ENCODE peak calls at places on chromosomes 16 and 17, in eight cellular contexts. F, T, S, D, B, O, G and U are unnamed samples.

GRCh38 chr16:10754941-10755340 is 11.3 kb downstream of the NUBP1 start:
- DNase-seq in F (no peak), T (peak), S (no peak), D (peak), B (no peak), O (no peak), G (no peak), U (no peak)

GRCh38 chr16:88491001-88491559 is 38.0 kb downstream of the ZFPM1 start:
- DNase-seq in F (no peak), T (no peak), S (no peak), D (no peak), B (no peak), O (no peak), G (no peak), U (no peak)

GRCh38 chr17:74417178-74418045 is 14.5 kb upstream of the GPRC5C start:
- DNase-seq in F (peak), T (no peak), S (no peak), D (peak), B (peak), O (peak), G (no peak), U (no peak)

GRCh38 chr17:62051053-62051452 is 14.0 kb downstream of the MED13 start:
- DNase-seq in F (no peak), T (no peak), S (no peak), D (peak), B (no peak), O (no peak), G (no peak), U (no peak)

GRCh38 chr17:40323731-40324650 is 15.0 kb downstream of the RARA start:
- DNase-seq in F (no peak), T (peak), S (no peak), D (no peak), B (no peak), O (no peak), G (peak), U (peak)

GRCh38 chr17:21275579-21276339 is 8.8 kb upstream of the MAP2K3 start:
- DNase-seq in F (peak), T (peak), S (no peak), D (peak), B (peak), O (peak), G (peak), U (peak)

GRCh38 chr16:22813223-22813945 is 578 bp upstream of the HS3ST2 start:
- DNase-seq in F (peak), T (peak), S (no peak), D (peak), B (peak), O (peak), G (no peak), U (no peak)

GRCh38 chr16:62010186-62010585 is 26.1 kb downstream of the CDH8 start:
- DNase-seq in F (no peak), T (no peak), S (no peak), D (no peak), B (no peak), O (no peak), G (no peak), U (no peak)

GRCh38 chr17:4948997-4949320 is 629 bp upstream of the PFN1 start:
- DNase-seq in F (peak), T (peak), S (peak), D (no peak), B (peak), O (peak), G (peak), U (peak)

GRCh38 chr17:15436399-15437369 is 30.7 kb downstream of the CDRT4 start:
- DNase-seq in F (no peak), T (peak), S (no peak), D (peak), B (no peak), O (no peak), G (peak), U (no peak)

GRCh38 chr17:39094607-39095308 is 56.7 kb downstream of the PLXDC1 start:
- DNase-seq in F (no peak), T (no peak), S (no peak), D (no peak), B (peak), O (no peak), G (no peak), U (no peak)

GRCh38 chr17:7394452-7395191 is at the start of gene PLSCR3:
- DNase-seq in F (peak), T (peak), S (peak), D (peak), B (peak), O (peak), G (peak), U (peak)

GRCh38 chr16:1074379-1074649 is 1.8 kb downstream of the SSTR5 start:
- DNase-seq in F (no peak), T (no peak), S (no peak), D (no peak), B (no peak), O (no peak), G (no peak), U (no peak)

GRCh38 chr16:1072526-1073261 is at the start of gene SSTR5:
- DNase-seq in F (no peak), T (no peak), S (no peak), D (no peak), B (no peak), O (no peak), G (no peak), U (no peak)

GRCh38 chr16:1073262-1073558 is 663 bp downstream of the SSTR5 start:
- DNase-seq in F (no peak), T (no peak), S (no peak), D (no peak), B (no peak), O (no peak), G (no peak), U (no peak)

GRCh38 chr16:1075546-1075945 is 3.0 kb downstream of the SSTR5 start:
- DNase-seq in F (no peak), T (no peak), S (no peak), D (no peak), B (no peak), O (no peak), G (no peak), U (no peak)

GRCh38 chr16:1073566-1074378 is 1.2 kb downstream of the SSTR5 start:
- DNase-seq in F (no peak), T (no peak), S (no peak), D (no peak), B (no peak), O (no peak), G (no peak), U (no peak)
- TF ChIP-seq CTCF in F (peak), T (no peak), S (peak), D (no peak), B (no peak), O (no peak), G (no peak), U (no peak)

GRCh38 chr16:1538804-1539520 is 5.5 kb downstream of the TMEM204 start:
- DNase-seq in F (no peak), T (no peak), S (no peak), D (no peak), B (peak), O (no peak), G (peak), U (no peak)
- TF ChIP-seq CTCF in F (no peak), T (no peak), S (no peak), D (no peak), B (peak), O (peak), G (no peak), U (no peak)

GRCh38 chr16:81445143-81445922 is 725 bp downstream of the CMIP start:
- DNase-seq in F (peak), T (no peak), S (no peak), D (peak), B (peak), O (peak), G (peak), U (peak)
- TF ChIP-seq CTCF in F (no peak), T (no peak), S (peak), D (no peak), B (peak), O (peak), G (peak), U (no peak)

GRCh38 chr16:72467157-72467759 is 295.3 kb upstream of the PMFBP1 start:
- DNase-seq in F (no peak), T (peak), S (peak), D (peak), B (peak), O (peak), G (no peak), U (no peak)
- TF ChIP-seq CTCF in F (peak), T (peak), S (peak), D (peak), B (peak), O (peak), G (no peak), U (no peak)

DNA sequence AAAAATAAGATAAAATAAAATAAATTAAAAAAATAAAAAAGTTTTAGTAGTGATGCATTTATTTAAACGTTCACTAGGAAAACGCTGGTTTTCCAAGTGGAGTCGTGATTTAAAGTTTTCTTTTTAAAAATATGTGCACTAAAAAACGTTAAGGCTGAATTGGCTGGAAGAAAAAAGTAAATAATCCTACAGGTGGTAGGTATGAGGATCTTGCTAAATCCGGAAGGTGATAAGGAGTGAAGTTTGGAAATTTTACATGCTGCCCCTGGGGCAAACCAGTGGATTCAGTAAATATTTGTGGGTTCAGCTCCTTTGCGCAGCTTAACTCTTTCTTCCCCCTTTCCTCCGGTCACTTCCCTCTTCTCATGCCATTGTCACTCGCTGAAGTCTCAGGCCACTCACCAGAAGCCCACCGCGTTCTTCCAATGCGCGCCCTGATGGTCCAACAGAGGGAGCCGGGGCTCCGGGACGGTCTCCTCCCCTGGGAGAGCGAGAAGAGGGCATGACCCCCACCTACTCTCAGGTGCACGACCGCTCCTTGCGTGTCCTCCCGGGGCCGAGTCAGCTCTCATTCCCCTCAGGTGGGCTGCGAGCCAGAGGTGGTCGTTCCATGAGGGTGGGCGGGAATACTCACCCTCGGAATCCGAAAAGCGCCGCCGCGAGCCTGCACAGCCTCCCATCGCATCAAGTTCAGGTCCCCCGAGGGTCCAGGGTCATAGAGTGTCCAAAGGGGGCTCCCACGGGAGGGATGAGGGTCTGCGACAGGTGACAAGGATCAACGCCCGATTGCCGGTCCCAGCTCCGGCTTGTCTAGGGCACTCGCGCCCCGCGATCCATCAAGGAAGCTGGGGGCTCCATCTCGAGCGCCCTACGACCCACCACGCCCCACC is 549 bp downstream of the CLN3 start:
- DNase-seq in F (peak), T (peak), S (no peak), D (peak), B (peak), O (no peak), G (no peak), U (no peak)
- TF ChIP-seq CTCF in F (no peak), T (peak), S (peak), D (peak), B (no peak), O (peak), G (peak), U (no peak)

DNA sequence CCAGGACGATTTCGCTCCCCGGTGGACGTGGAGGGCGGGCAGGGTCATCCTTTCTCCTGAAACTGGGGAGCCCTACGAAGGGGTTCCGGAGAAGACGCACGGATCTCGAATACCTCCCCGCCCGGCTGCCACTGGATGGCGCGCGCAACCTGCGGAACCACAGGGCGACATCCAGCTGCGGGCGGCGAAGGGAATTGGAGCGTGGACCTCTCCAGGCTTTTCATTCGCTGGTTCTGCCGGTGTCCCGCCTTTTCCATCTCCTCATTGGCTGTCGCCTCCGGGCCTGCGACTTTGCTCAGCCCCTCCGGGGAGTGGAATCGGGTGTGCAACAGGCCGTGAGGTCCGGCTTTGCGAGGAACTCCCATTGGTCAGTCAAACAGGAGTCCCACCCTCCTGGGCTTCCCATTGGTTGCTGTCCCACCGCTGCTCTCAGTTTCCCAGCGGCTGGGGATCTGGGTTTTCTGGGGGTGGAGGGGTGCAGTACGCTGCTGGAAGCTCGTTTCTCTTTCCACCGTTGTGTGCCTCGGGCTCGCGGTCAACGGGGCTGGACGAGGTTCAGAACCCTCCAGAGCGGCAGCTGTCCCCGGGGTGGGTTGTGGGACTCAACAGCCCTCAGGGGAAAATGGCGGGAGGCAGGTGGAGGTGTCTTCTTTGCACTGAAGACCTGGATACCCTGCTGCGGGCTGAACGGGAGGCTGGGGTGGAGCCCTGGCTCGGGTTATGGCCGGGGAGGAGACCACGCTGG is 14.5 kb downstream of the OR1D5 start:
- DNase-seq in F (peak), T (peak), S (peak), D (peak), B (peak), O (peak), G (peak), U (peak)
- TF ChIP-seq CTCF in F (peak), T (peak), S (peak), D (peak), B (peak), O (peak), G (peak), U (no peak)

DNA sequence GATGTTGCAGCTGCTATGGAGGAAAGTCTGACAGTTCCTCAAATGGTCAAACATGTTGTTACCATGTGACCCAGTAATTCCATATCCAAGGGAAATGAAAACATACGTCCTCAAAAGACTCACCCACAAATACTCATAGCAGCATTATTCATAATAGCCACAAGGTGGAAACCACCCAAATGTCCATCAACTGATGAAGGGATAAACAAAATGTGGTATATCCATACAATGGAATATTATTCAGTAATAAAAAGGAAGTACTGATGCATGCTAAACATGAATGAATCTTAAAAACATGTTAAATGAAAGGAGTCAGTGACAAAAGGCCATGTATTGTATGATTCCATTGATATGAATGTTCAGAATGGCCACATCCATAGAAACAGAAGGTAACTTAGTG is 140.3 kb downstream of the PITPNC1 start:
- DNase-seq in F (no peak), T (no peak), S (no peak), D (no peak), B (no peak), O (no peak), G (no peak), U (no peak)
- TF ChIP-seq CTCF in F (no peak), T (no peak), S (no peak), D (no peak), B (no peak), O (no peak), G (no peak), U (no peak)

GRCh38 chr16:66908762-66909559 is 9.7 kb downstream of the CDH16 start:
- DNase-seq in F (no peak), T (no peak), S (no peak), D (no peak), B (no peak), O (no peak), G (no peak), U (no peak)

GRCh38 chr16:66911801-66912200 is 6.9 kb downstream of the CDH16 start:
- DNase-seq in F (no peak), T (no peak), S (no peak), D (no peak), B (no peak), O (no peak), G (no peak), U (no peak)

GRCh38 chr16:66908116-66908515 is 10.6 kb downstream of the CDH16 start:
- DNase-seq in F (no peak), T (no peak), S (no peak), D (no peak), B (no peak), O (no peak), G (no peak), U (no peak)

GRCh38 chr16:66911112-66911511 is 7.6 kb downstream of the CDH16 start:
- DNase-seq in F (no peak), T (no peak), S (no peak), D (peak), B (no peak), O (no peak), G (no peak), U (no peak)

DNA sequence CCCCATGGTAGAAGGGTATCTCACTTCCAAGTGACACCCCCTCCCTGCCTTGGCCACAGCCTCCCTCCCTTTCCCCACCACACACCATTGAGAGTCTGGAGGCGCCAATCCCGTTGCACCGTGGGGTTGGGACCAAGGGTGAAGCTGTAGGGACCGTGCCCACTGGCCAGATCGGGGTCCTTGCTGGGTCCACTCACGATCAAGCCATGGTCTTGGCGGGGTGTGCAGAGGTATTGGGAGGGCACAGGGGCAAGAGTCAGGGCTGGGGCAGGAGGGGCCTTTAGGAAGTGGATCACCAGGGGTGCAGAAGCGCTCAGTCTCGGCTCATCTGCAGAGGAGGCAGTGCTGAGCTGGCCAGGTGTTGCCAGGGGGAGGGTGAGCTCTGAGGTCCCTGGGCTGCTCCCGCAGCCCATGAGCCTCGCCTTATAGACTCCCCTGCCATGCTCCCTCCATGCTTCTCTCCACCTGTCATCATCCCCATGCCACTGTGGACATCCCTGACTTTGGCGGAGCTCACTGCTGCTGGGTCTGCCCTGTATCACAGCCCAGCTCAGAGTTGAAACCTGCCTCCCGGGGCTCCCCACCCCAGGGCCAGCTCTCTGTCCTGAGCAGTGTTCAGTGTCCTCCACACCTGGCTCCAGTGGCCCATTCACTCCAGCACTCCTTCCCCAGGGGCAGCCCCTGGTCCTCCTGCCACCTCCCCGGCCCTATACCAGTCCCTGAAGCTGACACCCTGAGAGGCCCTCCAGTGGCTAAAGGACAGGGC is 8.3 kb downstream of the CDH16 start:
- DNase-seq in F (no peak), T (no peak), S (no peak), D (no peak), B (no peak), O (no peak), G (no peak), U (no peak)
- TF ChIP-seq CTCF in F (no peak), T (no peak), S (no peak), D (no peak), B (no peak), O (no peak), G (no peak), U (no peak)

GRCh38 chr16:79210629-79211028 is 389.9 kb downstream of the MAF start:
- DNase-seq in F (no peak), T (no peak), S (no peak), D (no peak), B (no peak), O (no peak), G (no peak), U (no peak)

GRCh38 chr16:79212114-79212791 is 388.3 kb downstream of the MAF start:
- DNase-seq in F (no peak), T (no peak), S (no peak), D (no peak), B (no peak), O (no peak), G (no peak), U (no peak)

GRCh38 chr16:79215289-79215688 is 385.2 kb downstream of the MAF start:
- DNase-seq in F (no peak), T (no peak), S (no peak), D (no peak), B (no peak), O (no peak), G (no peak), U (no peak)

GRCh38 chr16:79211581-79211980 is 389.0 kb downstream of the MAF start:
- DNase-seq in F (no peak), T (no peak), S (no peak), D (no peak), B (no peak), O (no peak), G (no peak), U (no peak)

GRCh38 chr16:79213214-79213613 is 387.3 kb downstream of the MAF start:
- DNase-seq in F (no peak), T (no peak), S (no peak), D (no peak), B (no peak), O (no peak), G (no peak), U (no peak)
- TF ChIP-seq CTCF in F (no peak), T (no peak), S (no peak), D (no peak), B (no peak), O (no peak), G (no peak), U (no peak)